ENCODE peak calls at places on chromosome 3, in eight cellular contexts. U, A, M, D, J, V, X and T are unnamed samples. For H3K4me1, the result is how much of the 10 kb centered on the place peaks cover.

GRCh38 chr3:158801200-158801599 is 654 bp upstream of the MFSD1 start:
- DNase-seq in U (peak), A (peak), M (no peak), D (no peak), J (peak), V (no peak), X (no peak), T (peak)

GRCh38 chr3:140377644-140378043 is 300.2 kb upstream of the TRIM42 start:
- DNase-seq in U (no peak), A (no peak), M (no peak), D (no peak), J (no peak), V (no peak), X (no peak), T (no peak)

GRCh38 chr3:188950832-188951489 is 220.8 kb upstream of the TPRG1 start:
- DNase-seq in U (peak), A (no peak), M (peak), D (peak), J (peak), V (peak), X (no peak), T (peak)

GRCh38 chr3:32217339-32217738 is 21.1 kb upstream of the CMTM8 start:
- DNase-seq in U (no peak), A (no peak), M (no peak), D (no peak), J (peak), V (no peak), X (no peak), T (no peak)

GRCh38 chr3:185824051-185824466 is 783 bp downstream of the IGF2BP2 start:
- DNase-seq in U (peak), A (peak), M (peak), D (no peak), J (no peak), V (no peak), X (no peak), T (peak)

GRCh38 chr3:30607032-30607833 is 832 bp downstream of the TGFBR2 start:
- DNase-seq in U (peak), A (peak), M (peak), D (no peak), J (peak), V (peak), X (peak), T (peak)

GRCh38 chr3:197501496-197501878 is 54.3 kb downstream of the BDH1 start:
- DNase-seq in U (no peak), A (no peak), M (no peak), D (peak), J (no peak), V (no peak), X (no peak), T (peak)

GRCh38 chr3:41574900-41575299 is 375.6 kb downstream of the CTNNB1 start:
- DNase-seq in U (no peak), A (peak), M (no peak), D (no peak), J (no peak), V (no peak), X (no peak), T (no peak)

GRCh38 chr3:143121240-143122088 is 1.9 kb downstream of the CHST2 start:
- DNase-seq in U (no peak), A (no peak), M (peak), D (peak), J (no peak), V (no peak), X (peak), T (peak)

GRCh38 chr3:129417354-129417753 is 11.1 kb downstream of the EFCAB12 start:
- DNase-seq in U (no peak), A (no peak), M (no peak), D (peak), J (no peak), V (no peak), X (no peak), T (no peak)

GRCh38 chr3:185585523-185585861 is 603 bp upstream of the SENP2 start:
- DNase-seq in U (no peak), A (no peak), M (no peak), D (no peak), J (peak), V (no peak), X (no peak), T (peak)

GRCh38 chr3:136232413-136232812 is 17.7 kb upstream of the PCCB start:
- DNase-seq in U (no peak), A (no peak), M (no peak), D (peak), J (no peak), V (no peak), X (no peak), T (no peak)

GRCh38 chr3:15779111-15779510 is 18.7 kb downstream of the ANKRD28 start:
- DNase-seq in U (no peak), A (no peak), M (no peak), D (no peak), J (no peak), V (no peak), X (no peak), T (no peak)

GRCh38 chr3:41339758-41340157 is 140.5 kb downstream of the CTNNB1 start:
- DNase-seq in U (no peak), A (no peak), M (no peak), D (no peak), J (no peak), V (no peak), X (no peak), T (no peak)

GRCh38 chr3:31041161-31041978 is 146.9 kb upstream of the GADL1 start:
- DNase-seq in U (peak), A (no peak), M (no peak), D (peak), J (peak), V (no peak), X (no peak), T (no peak)

GRCh38 chr3:111747490-111747889 is 111.6 kb upstream of the PHLDB2 start:
- DNase-seq in U (no peak), A (no peak), M (no peak), D (peak), J (no peak), V (no peak), X (no peak), T (no peak)

GRCh38 chr3:98779936-98780335 is 16.8 kb downstream of the ST3GAL6 start:
- DNase-seq in U (no peak), A (no peak), M (no peak), D (peak), J (no peak), V (no peak), X (no peak), T (no peak)

GRCh38 chr3:172341482-172342059 is 106.7 kb downstream of the GHSR start:
- DNase-seq in U (peak), A (peak), M (no peak), D (peak), J (peak), V (no peak), X (no peak), T (peak)

GRCh38 chr3:54427951-54428871 is 305.9 kb downstream of the CACNA2D3 start:
- DNase-seq in U (peak), A (peak), M (no peak), D (peak), J (peak), V (peak), X (no peak), T (peak)

GRCh38 chr3:11373235-11373634 is 101.0 kb downstream of the ATG7 start:
- DNase-seq in U (no peak), A (no peak), M (no peak), D (no peak), J (no peak), V (no peak), X (no peak), T (no peak)

GRCh38 chr3:30256474-30256873 is 349.9 kb upstream of the TGFBR2 start:
- DNase-seq in U (no peak), A (no peak), M (no peak), D (peak), J (no peak), V (no peak), X (no peak), T (no peak)

DNA sequence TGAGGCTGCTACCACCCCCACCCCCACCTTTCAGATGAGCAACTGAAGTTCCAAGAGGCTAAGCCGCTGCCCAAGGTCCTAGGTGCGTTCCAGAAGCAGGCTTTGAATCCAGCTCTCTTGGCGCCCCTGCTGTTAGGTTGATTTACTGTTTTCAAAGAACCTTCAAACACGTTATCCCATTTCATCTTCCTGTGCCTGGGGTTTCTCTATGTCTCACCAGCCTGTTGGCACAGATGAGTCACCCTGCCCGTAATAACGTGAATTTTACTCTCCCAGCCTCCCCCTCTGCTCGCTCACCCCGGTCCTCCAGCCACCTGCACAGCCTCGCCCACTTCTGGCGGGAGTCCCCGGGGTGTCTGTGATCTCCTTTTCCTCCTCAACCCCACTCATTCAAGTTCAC is 13.1 kb upstream of the TSEN2 start:
- DNase-seq in U (peak), A (no peak), M (no peak), D (no peak), J (peak), V (no peak), X (no peak), T (peak)
- H3K4me3 ChIP-seq in U (no peak), A (no peak), M (no peak), D (no peak), J (no peak), V (no peak), X (no peak), T (no peak)

DNA sequence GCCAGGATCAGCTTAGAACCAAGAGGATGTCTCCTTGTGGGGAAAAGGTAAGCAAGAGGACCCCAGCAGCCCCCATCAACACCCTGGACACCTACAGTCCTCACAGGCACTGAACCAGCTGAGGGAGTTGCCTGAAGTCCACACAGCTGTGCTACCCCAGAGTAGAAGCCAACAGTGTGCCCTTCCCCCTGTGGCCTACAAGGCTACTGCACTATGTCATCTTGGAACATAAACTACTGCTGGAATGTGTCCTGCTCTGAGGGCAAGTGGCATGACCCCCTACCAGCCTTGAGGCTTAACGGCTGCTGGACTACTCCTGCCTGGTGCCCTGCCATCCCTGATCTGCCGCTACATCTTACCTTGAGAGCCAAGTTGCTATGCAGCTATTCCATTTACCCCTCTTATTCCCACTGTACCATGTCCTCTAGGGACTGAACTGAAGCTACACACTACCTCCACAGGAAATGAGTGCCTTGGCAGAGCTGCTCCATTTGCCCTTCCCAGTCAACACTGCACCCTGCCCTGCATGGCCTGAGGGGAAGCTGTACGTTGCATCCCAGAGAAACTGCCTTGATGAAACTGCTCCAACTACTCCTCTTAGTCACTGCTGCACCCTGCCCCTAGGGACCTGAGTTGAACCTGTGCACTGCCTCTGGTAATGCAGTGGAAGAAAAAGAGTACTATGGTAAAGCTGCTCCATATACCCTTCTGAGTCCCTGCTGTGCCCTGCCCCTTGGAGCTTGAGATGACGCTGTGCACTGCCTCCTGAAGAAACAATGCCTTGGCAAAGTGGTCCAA is 40.2 kb upstream of the ATP13A5 start:
- DNase-seq in U (no peak), A (no peak), M (no peak), D (no peak), J (no peak), V (no peak), X (no peak), T (no peak)
- H3K27ac ChIP-seq in U (no peak), A (no peak), M (no peak), D (no peak), J (no peak), V (no peak), X (no peak), T (no peak)

GRCh38 chr3:12966847-12967750 is 106.1 kb downstream of the IQSEC1 start:
- DNase-seq in U (no peak), A (no peak), M (peak), D (peak), J (peak), V (no peak), X (no peak), T (no peak)

GRCh38 chr3:12967751-12968209 is 105.4 kb downstream of the IQSEC1 start:
- DNase-seq in U (peak), A (peak), M (peak), D (peak), J (peak), V (peak), X (peak), T (peak)

GRCh38 chr3:12970684-12971083 is 102.5 kb downstream of the IQSEC1 start:
- DNase-seq in U (no peak), A (no peak), M (peak), D (no peak), J (no peak), V (no peak), X (no peak), T (no peak)

GRCh38 chr3:12968541-12968940 is 104.7 kb downstream of the IQSEC1 start:
- DNase-seq in U (no peak), A (no peak), M (peak), D (no peak), J (no peak), V (no peak), X (no peak), T (no peak)

DNA sequence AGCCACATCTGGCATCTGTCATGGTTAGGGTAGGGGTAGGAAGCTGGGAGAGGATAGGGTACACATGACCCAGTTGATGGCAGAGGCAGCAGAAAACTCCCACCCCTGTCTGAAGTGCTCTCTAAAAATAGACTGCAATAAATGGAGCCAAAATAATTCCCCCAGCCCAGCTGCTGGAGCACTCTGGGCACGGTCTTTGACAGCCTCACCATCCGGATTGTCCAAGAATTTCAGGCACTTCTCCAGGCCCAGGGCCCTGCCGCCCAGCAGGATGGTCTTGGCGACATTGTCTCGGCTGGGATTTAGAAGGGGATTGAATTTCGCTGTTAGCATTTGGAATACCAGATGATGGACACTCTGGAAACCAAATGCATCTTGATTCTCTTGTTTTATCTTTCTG is 103.7 kb downstream of the IQSEC1 start:
- DNase-seq in U (no peak), A (peak), M (peak), D (no peak), J (peak), V (no peak), X (no peak), T (no peak)
- H3K4me1 ChIP-seq in U (under half), A (under half), M (under half), D (under half), J (under half), V (under half), X (under half), T (under half)

GRCh38 chr3:36763850-36764703 is at the start of gene DCLK3:
- DNase-seq in U (no peak), A (peak), M (no peak), D (no peak), J (peak), V (no peak), X (no peak), T (peak)
- H3K4me3 ChIP-seq in U (no peak), A (peak), M (no peak), D (no peak), J (no peak), V (peak), X (no peak), T (no peak)

GRCh38 chr3:8596706-8597514 is 47.7 kb downstream of the SSUH2 start:
- DNase-seq in U (no peak), A (no peak), M (no peak), D (no peak), J (no peak), V (no peak), X (no peak), T (no peak)
- H3K27ac ChIP-seq in U (no peak), A (no peak), M (no peak), D (no peak), J (no peak), V (no peak), X (no peak), T (no peak)

GRCh38 chr3:58039609-58040008 is 31.4 kb downstream of the FLNB start:
- DNase-seq in U (no peak), A (no peak), M (no peak), D (no peak), J (no peak), V (no peak), X (no peak), T (no peak)
- H3K4me1 ChIP-seq in U (half or more), A (half or more), M (under half), D (under half), J (half or more), V (under half), X (half or more), T (under half)

DNA sequence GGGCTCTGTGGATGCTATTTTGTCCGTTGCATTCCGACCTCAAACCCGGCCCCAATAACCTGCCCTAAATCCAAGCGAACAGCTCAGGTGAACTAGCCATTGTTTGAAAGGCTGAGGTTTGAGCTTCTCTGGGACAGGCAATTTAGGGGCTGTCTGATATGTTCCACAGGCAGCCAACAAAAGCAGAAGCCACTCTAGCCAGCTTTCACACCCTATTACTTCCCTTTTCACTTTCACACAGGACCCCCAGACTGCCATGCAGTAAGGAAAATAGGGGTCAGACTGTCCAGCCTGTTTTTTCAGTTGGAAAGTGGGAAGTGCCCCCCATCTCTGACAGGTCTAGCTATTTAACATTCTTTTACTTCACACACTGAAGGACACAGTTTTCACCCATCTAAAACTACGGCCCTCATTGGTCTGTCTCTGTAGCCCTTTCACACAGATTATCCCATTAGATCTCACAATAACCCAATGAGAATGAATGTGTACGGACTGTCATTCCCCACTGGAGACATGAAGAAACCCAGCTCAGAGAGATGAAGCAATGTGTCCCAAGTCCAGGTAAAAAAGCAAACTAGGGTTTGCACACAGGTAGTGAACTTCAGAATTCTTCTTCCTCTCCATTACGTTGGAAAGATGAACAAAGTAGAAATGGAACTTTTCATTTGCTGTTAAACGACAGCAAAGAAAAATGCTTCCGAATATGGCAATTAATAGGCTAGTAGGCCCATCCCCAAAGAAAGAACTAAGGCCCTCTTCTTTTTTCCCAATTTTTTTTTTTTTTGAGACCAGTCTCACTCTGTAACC is 1.9 kb downstream of the CCDC12 start:
- DNase-seq in U (no peak), A (no peak), M (no peak), D (no peak), J (no peak), V (no peak), X (no peak), T (no peak)
- H3K4me3 ChIP-seq in U (peak), A (no peak), M (peak), D (no peak), J (no peak), V (no peak), X (no peak), T (no peak)